ENCODE peak calls at places on chromosomes 6 and 20, in seven cellular contexts. S is RWPE2, E is neural progenitor cell, P is AG10803, C is IMR-90, I is sigmoid colon, K is fibroblast of pulmonary artery. N is an unnamed sample.

GRCh38 chr6:63094947-63095346 is 116.3 kb upstream of the FKBP1C start:
- DNase-seq in P (no peak), I (no peak), E (no peak), K (no peak), C (no peak), S (no peak), N (no peak)

GRCh38 chr6:43734294-43734665 is 35.7 kb upstream of the VEGFA start:
- DNase-seq in K (no peak), P (no peak), E (no peak), I (no peak), S (no peak), C (no peak), N (no peak)

GRCh38 chr20:24403410-24403809 is 66.0 kb upstream of the SYNDIG1 start:
- DNase-seq in C (no peak), P (no peak), I (no peak), K (no peak), E (no peak), S (no peak), N (no peak)

GRCh38 chr6:116287668-116288282 is 8.0 kb upstream of the TSPYL1 start:
- DNase-seq in P (peak; percentile 64), E (peak; percentile 56), S (no peak), K (peak; percentile 78), C (peak; percentile 74), I (no peak), N (no peak)

GRCh38 chr6:165497472-165497871 is 165.6 kb downstream of the PDE10A start:
- DNase-seq in S (no peak), P (no peak), I (no peak), E (no peak), K (no peak), C (peak; percentile 83), N (no peak)

GRCh38 chr6:30259140-30260035 is 46.2 kb upstream of the TRIM26 start:
- DNase-seq in I (peak; percentile 89), C (peak; percentile 81), K (peak; percentile 75), S (no peak), P (peak; percentile 72), E (peak; percentile 92), N (peak; percentile 42)

GRCh38 chr20:16771204-16771603 is 23.0 kb downstream of the OTOR start:
- DNase-seq in S (no peak), K (no peak), C (peak; percentile 16), E (no peak), P (no peak), I (no peak), N (no peak)

GRCh38 chr6:166624275-166624674 is 2.8 kb downstream of the RPS6KA2 start:
- DNase-seq in P (peak; percentile 92), E (no peak), C (peak; percentile 69), I (peak; percentile 79), S (no peak), K (peak; percentile 95), N (no peak)

GRCh38 chr6:11785953-11786579 is 7.5 kb upstream of the ADTRP start:
- DNase-seq in E (no peak), C (no peak), S (no peak), P (no peak), K (no peak), I (no peak), N (no peak)

GRCh38 chr20:48547682-48548081 is 280.1 kb downstream of the PREX1 start:
- DNase-seq in E (no peak), I (no peak), C (no peak), S (no peak), P (no peak), K (no peak), N (no peak)

GRCh38 chr20:36461600-36462439 is 79.5 kb upstream of the MYL9 start:
- DNase-seq in P (peak; percentile 59), C (peak; percentile 42), E (peak; percentile 83), K (peak; percentile 48), S (peak; percentile 86), I (peak; percentile 85), N (no peak)

GRCh38 chr6:50030777-50031562 is 9.2 kb upstream of the DEFB110 start:
- DNase-seq in I (no peak), C (peak; percentile 5), P (peak; percentile 1), E (peak; percentile 82), S (no peak), K (no peak), N (no peak)

GRCh38 chr6:52552278-52552643 is 24.6 kb downstream of the TRAM2 start:
- DNase-seq in K (no peak), S (no peak), E (no peak), C (no peak), P (no peak), I (no peak), N (no peak)
- H3K4me3 ChIP-seq in K (no peak overlapping the region), S (no peak overlapping the region), E (peak overlapping the region; percentile 38), C (no peak overlapping the region), P (peak overlapping the region; percentile 16), I (peak overlapping the region; percentile 18), N (no peak overlapping the region)

GRCh38 chr6:3733321-3733925 is 18.1 kb downstream of the PXDC1 start:
- DNase-seq in K (no peak), S (no peak), E (no peak), C (no peak), I (no peak), P (no peak), N (no peak)
- H3K4me3 ChIP-seq in K (no peak overlapping the region), S (no peak overlapping the region), E (no peak overlapping the region), C (no peak overlapping the region), I (no peak overlapping the region), P (no peak overlapping the region), N (no peak overlapping the region)

DNA sequence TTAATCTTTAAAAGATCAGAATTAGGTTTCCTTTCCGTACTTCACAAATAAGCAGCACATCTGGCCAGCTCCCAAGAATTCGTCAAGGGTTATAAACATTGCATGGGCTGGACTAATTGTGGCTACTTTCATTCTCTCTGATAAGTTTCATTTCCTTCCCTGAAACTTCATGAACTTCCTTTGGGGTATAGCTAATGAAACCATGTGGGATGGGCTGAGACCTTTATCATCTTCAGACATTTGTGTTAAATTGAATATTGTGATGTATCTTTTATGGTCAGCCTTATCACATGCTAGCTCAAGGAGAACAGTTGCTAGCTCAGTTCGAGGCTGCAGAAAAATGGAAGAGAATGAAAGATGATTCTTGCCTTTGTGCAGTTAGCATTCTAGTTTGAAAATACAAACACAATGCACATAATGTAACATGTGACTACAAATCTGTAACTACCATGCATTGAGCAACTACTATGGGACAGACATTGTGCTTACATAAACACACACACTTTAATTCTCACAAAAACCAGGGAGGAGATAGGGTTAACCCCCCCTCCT is 1.7 kb upstream of the GMPR start:
- DNase-seq in P (peak; percentile 62), I (peak; percentile 76), S (no peak), E (no peak), C (peak; percentile 76), K (peak; percentile 68), N (peak; percentile 31)
- H3K4me3 ChIP-seq in P (peak overlapping the region; percentile 6), I (peak overlapping the region; percentile 26), S (no peak overlapping the region), E (no peak overlapping the region), C (peak overlapping the region; percentile 45), K (peak overlapping the region; percentile 13), N (no peak overlapping the region)

GRCh38 chr6:131062245-131063027 is 609 bp downstream of the EPB41L2 start:
- DNase-seq in E (peak; percentile 46), P (no peak), I (peak; percentile 67), C (no peak), S (no peak), K (no peak), N (no peak)
- H3K4me3 ChIP-seq in E (peak overlapping the region; percentile 73), P (peak overlapping the region; percentile 91), I (peak overlapping the region; percentile 97), C (peak overlapping the region; percentile 65), S (peak overlapping the region; percentile 92), K (peak overlapping the region; percentile 82), N (peak overlapping the region; percentile 93)

GRCh38 chr20:62236997-62237771 is 1.1 kb upstream of the OSBPL2 start:
- DNase-seq in S (no peak), C (no peak), P (no peak), I (no peak), K (no peak), E (peak; percentile 45), N (no peak)
- H3K4me3 ChIP-seq in S (no peak overlapping the region), C (no peak overlapping the region), P (no peak overlapping the region), I (no peak overlapping the region), K (no peak overlapping the region), E (peak overlapping the region; percentile 40), N (no peak overlapping the region)

DNA sequence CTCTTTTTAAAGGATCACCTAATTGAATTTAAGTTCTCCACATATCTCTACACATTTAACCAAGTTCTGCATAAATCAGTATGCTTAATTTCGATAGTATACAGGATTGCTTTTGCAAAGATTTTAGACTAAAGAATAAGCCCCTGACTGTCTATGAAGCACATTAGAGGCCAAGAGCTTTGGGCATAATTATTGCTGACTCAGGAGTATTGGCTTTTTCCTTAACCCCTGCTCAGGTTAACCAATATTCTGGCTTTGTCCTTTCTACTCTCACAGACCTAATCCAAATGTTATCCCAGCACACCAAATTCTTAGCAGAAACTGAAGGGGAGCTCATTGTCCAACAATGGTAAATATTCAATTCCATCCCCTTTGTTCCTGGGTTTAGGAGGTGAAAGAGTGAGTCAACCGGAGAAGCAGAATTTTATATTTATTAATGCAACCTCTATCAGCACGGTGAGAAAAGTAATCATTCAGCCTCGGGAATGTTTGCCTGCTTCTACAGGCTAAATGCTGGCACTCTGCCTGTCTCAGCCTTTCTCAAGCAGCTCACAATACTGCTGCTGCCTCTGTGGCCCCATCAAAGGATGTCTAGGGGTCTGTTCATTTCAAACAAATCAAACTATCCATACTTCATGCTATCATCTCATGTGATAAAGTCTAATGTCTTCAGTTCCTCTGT is 125.0 kb downstream of the SIM1 start:
- DNase-seq in S (no peak), E (no peak), K (no peak), I (no peak), C (peak; percentile 13), P (no peak), N (no peak)
- H3K4me3 ChIP-seq in S (no peak overlapping the region), E (no peak overlapping the region), K (no peak overlapping the region), I (no peak overlapping the region), C (no peak overlapping the region), P (no peak overlapping the region), N (no peak overlapping the region)

GRCh38 chr20:64043768-64044167 is 5.7 kb downstream of the SOX18 start:
- DNase-seq in E (no peak), C (no peak), S (no peak), I (no peak), K (no peak), P (no peak), N (no peak)

GRCh38 chr20:64040231-64041039 is 4.5 kb downstream of the C20orf204 start:
- DNase-seq in E (no peak), C (no peak), P (no peak), K (no peak), I (no peak), S (no peak), N (no peak)

GRCh38 chr20:64041040-64041780 is 5.2 kb downstream of the C20orf204 start:
- DNase-seq in E (no peak), C (no peak), S (no peak), K (no peak), P (peak; percentile 39), I (no peak), N (no peak)

GRCh38 chr20:64039293-64040160 is 3.5 kb downstream of the C20orf204 start:
- DNase-seq in C (no peak), I (no peak), E (no peak), K (no peak), P (no peak), S (no peak), N (no peak)

GRCh38 chr20:64041781-64042771 is 6.1 kb downstream of the C20orf204 start:
- DNase-seq in K (no peak), C (no peak), I (no peak), P (no peak), S (no peak), E (peak; percentile 37), N (no peak)
- H3K4me3 ChIP-seq in K (peak overlapping the region; percentile 30), C (peak overlapping the region; percentile 35), I (peak overlapping the region; percentile 45), P (peak overlapping the region; percentile 43), S (peak overlapping the region; percentile 25), E (peak overlapping the region; percentile 35), N (peak overlapping the region; percentile 45)